ENCODE peak calls at places on chromosomes 4 and X, in six cellular contexts. A is M059J; O is fibroblast of the aortic adventitia; I is activated CD4-positive, alpha-beta T cell treated with anti-CD3 and anti-CD28 coated beads for 1 hour; K is cerebellar cortex; F is omental fat pad. J is an unnamed sample.

GRCh38 chr4:76590847-76591281 is 155.8 kb downstream of the SHROOM3 start:
- DNase-seq in A (peak), I (no peak), K (no peak), O (peak), F (no peak), J (no peak)

GRCh38 chr4:81215219-81215892 is at the start of gene PRKG2:
- DNase-seq in I (no peak), F (no peak), A (no peak), K (no peak), O (no peak), J (no peak)

GRCh38 chr4:184343400-184344177 is 125.9 kb upstream of the ENPP6 start:
- DNase-seq in A (peak), F (no peak), I (peak), O (peak), K (peak), J (peak)

GRCh38 chr4:74456056-74456744 is 11.3 kb downstream of the AREG start:
- DNase-seq in A (no peak), O (no peak), K (no peak), F (no peak), I (no peak), J (no peak)

GRCh38 chr4:40576651-40577480 is 52.8 kb downstream of the RBM47 start:
- DNase-seq in F (peak), K (peak), A (peak), I (no peak), O (peak), J (peak)

GRCh38 chr4:100340534-100341364 is 150.5 kb upstream of the DDIT4L start:
- DNase-seq in F (no peak), K (peak), O (peak), A (peak), I (no peak), J (no peak)

GRCh38 chrX:133792198-133792953 is 193.0 kb downstream of the GPC3 start:
- DNase-seq in O (peak), A (peak), K (peak), I (peak), F (peak), J (no peak)

GRCh38 chr4:2092653-2093000 is 33.5 kb downstream of the NAT8L start:
- DNase-seq in O (no peak), A (no peak), F (no peak), K (no peak), I (no peak), J (no peak)

GRCh38 chrX:136268051-136269048 is 17.1 kb upstream of the MAP7D3 start:
- DNase-seq in K (peak), I (peak), A (peak), F (no peak), O (peak), J (no peak)

GRCh38 chr4:90950385-90950841 is 823.2 kb downstream of the CCSER1 start:
- DNase-seq in A (no peak), K (no peak), O (no peak), F (no peak), I (no peak), J (no peak)

GRCh38 chrX:39605183-39605582 is 492.6 kb downstream of the BCOR start:
- DNase-seq in O (no peak), K (no peak), F (no peak), A (no peak), I (no peak), J (no peak)

GRCh38 chrX:28757290-28757689 is 170.0 kb downstream of the IL1RAPL1 start:
- DNase-seq in F (no peak), I (no peak), A (no peak), O (no peak), K (no peak), J (no peak)

GRCh38 chr4:6953751-6954380 is 44.2 kb downstream of the TBC1D14 start:
- DNase-seq in F (no peak), A (no peak), O (peak), I (no peak), K (peak), J (peak)

GRCh38 chr4:184477201-184477999 is 3.0 kb upstream of the IRF2 start:
- DNase-seq in F (no peak), I (no peak), O (no peak), A (no peak), K (peak), J (no peak)

GRCh38 chr4:38605181-38605764 is 58.7 kb upstream of the KLF3 start:
- DNase-seq in F (no peak), A (no peak), K (no peak), I (no peak), O (no peak), J (no peak)

GRCh38 chr4:54227261-54228063 is 1.6 kb upstream of the PDGFRA start:
- DNase-seq in I (no peak), A (peak), F (no peak), K (peak), O (peak), J (no peak)

GRCh38 chrX:45756562-45756961 is 555.9 kb upstream of the DIPK2B start:
- DNase-seq in F (no peak), K (no peak), O (no peak), I (no peak), A (peak), J (no peak)

GRCh38 chrX:27966955-27967354 is 14.3 kb downstream of the DCAF8L1 start:
- DNase-seq in K (no peak), I (no peak), A (no peak), O (peak), F (no peak), J (no peak)

GRCh38 chrX:13128104-13128503 is 83.7 kb upstream of the FAM9C start:
- DNase-seq in F (no peak), A (no peak), K (no peak), I (no peak), O (peak), J (no peak)

GRCh38 chr4:67288964-67289363 is 256.3 kb downstream of the CENPC start:
- DNase-seq in F (no peak), K (peak), O (peak), A (peak), I (no peak), J (no peak)

GRCh38 chr4:121888134-121888533 is 17.9 kb upstream of the BBS7 start:
- DNase-seq in I (no peak), K (no peak), O (no peak), F (no peak), A (no peak), J (no peak)

GRCh38 chrX:149682956-149683947 is 28.6 kb upstream of the MAGEA11 start:
- DNase-seq in O (no peak), K (no peak), I (no peak), A (no peak), F (no peak), J (no peak)

GRCh38 chrX:16869393-16870094 is 618 bp downstream of the RBBP7 start:
- DNase-seq in I (peak), K (no peak), O (no peak), F (no peak), A (peak), J (no peak)

GRCh38 chrX:54358424-54359211 is 772 bp upstream of the WNK3 start:
- DNase-seq in F (no peak), K (peak), I (peak), O (peak), A (peak), J (no peak)

GRCh38 chrX:1472975-1473374 is 20.3 kb upstream of the ASMTL start:
- DNase-seq in F (no peak), I (peak), O (no peak), A (no peak), K (no peak), J (no peak)

GRCh38 chr4:79652726-79653125 is 244.7 kb upstream of the GK2 start:
- DNase-seq in I (no peak), O (no peak), F (no peak), K (no peak), A (no peak), J (no peak)

GRCh38 chr4:80228460-80228859 is 31.2 kb downstream of the PRDM8 start:
- DNase-seq in F (no peak), K (no peak), A (no peak), I (no peak), O (no peak), J (no peak)

GRCh38 chr4:8516996-8517550 is 63.1 kb upstream of the GPR78 start:
- DNase-seq in F (no peak), K (no peak), A (peak), O (no peak), I (no peak), J (no peak)

GRCh38 chr4:146224331-146224966 is 10.1 kb downstream of the REELD1 start:
- DNase-seq in I (no peak), F (no peak), A (no peak), O (peak), K (peak), J (no peak)

GRCh38 chrX:15404712-15405111 is 20.5 kb upstream of the VEGFD start:
- DNase-seq in I (no peak), F (no peak), O (peak), A (no peak), K (no peak), J (no peak)

GRCh38 chr4:8905773-8906667 is 34.4 kb upstream of the HMX1 start:
- DNase-seq in F (no peak), O (no peak), I (no peak), A (no peak), K (no peak), J (no peak)

GRCh38 chrX:10474510-10474909 is 145.9 kb downstream of the MID1 start:
- DNase-seq in I (no peak), A (peak), F (no peak), O (no peak), K (no peak), J (no peak)